ENCODE peak calls at places on chromosomes 7 and 10, in four cellular contexts. Z is neural progenitor cell, J is sigmoid colon, E is right lobe of liver. H is an unnamed sample.

GRCh38 chr7:35875292-35875691 is 74.4 kb downstream of the SEPTIN7 start:
- DNase-seq in Z (no peak), J (no peak), E (no peak), H (no peak)

GRCh38 chr7:45089314-45089891 is 634 bp upstream of the NACAD start:
- DNase-seq in Z (peak), J (peak), E (no peak), H (peak)

GRCh38 chr7:101390901-101391301 is 28.2 kb downstream of the COL26A1 start:
- DNase-seq in Z (peak), J (no peak), E (peak), H (no peak)

GRCh38 chr7:158024881-158025280 is 562.7 kb downstream of the PTPRN2 start:
- DNase-seq in Z (no peak), J (no peak), E (no peak), H (no peak)

GRCh38 chr7:132065193-132065972 is 509.0 kb upstream of the PODXL start:
- DNase-seq in Z (no peak), J (peak), E (no peak), H (no peak)

GRCh38 chr7:26238004-26238403 is 36.5 kb downstream of the CBX3 start:
- DNase-seq in Z (no peak), J (no peak), E (no peak), H (no peak)

GRCh38 chr10:97850446-97850845 is 803 bp downstream of the GOLGA7B start:
- DNase-seq in Z (peak), J (no peak), E (no peak), H (no peak)

GRCh38 chr7:48366096-48366495 is 194.8 kb downstream of the ABCA13 start:
- DNase-seq in Z (no peak), J (no peak), E (no peak), H (no peak)

GRCh38 chr10:109773818-109774440 is 149.4 kb downstream of the XPNPEP1 start:
- DNase-seq in Z (peak), J (no peak), E (no peak), H (no peak)

GRCh38 chr10:5165738-5166137 is 19.2 kb downstream of the AKR1C8 start:
- DNase-seq in Z (peak), J (no peak), E (no peak), H (no peak)

GRCh38 chr7:135811513-135811912 is 62.9 kb upstream of the FAM180A start:
- DNase-seq in Z (no peak), J (no peak), E (no peak), H (no peak)

GRCh38 chr7:90944021-90944420 is 320.2 kb upstream of the FZD1 start:
- DNase-seq in Z (no peak), J (no peak), E (no peak), H (no peak)

GRCh38 chr7:1500064-1500807 is 4.0 kb downstream of the INTS1 start:
- DNase-seq in Z (no peak), J (no peak), E (no peak), H (no peak)

GRCh38 chr7:20399516-20399915 is 68.8 kb downstream of the ITGB8 start:
- DNase-seq in Z (no peak), J (no peak), E (no peak), H (no peak)

GRCh38 chr7:142030846-142031245 is 35.2 kb downstream of the MGAM start:
- DNase-seq in Z (no peak), J (no peak), E (no peak), H (no peak)

GRCh38 chr7:111301891-111302290 is 211.0 kb downstream of the LRRN3 start:
- DNase-seq in Z (no peak), J (no peak), E (no peak), H (no peak)

GRCh38 chr7:116505278-116505677 is 5.7 kb downstream of the CAV2 start:
- DNase-seq in Z (no peak), J (no peak), E (no peak), H (no peak)

GRCh38 chr10:97943294-97943693 is 87.1 kb downstream of the CRTAC1 start:
- DNase-seq in Z (no peak), J (no peak), E (no peak), H (no peak)

GRCh38 chr10:98619446-98619845 is 172.7 kb upstream of the HPS1 start:
- DNase-seq in Z (no peak), J (no peak), E (no peak), H (no peak)

GRCh38 chr10:47025253-47025539 is 114.0 kb downstream of the PTPN20 start:
- DNase-seq in Z (no peak), J (no peak), E (no peak), H (no peak)

GRCh38 chr7:134186022-134186421 is 58.9 kb downstream of the LRGUK start:
- DNase-seq in Z (no peak), J (no peak), E (no peak), H (no peak)

GRCh38 chr10:22230331-22230833 is 12.6 kb upstream of the EBLN1 start:
- DNase-seq in Z (peak), J (no peak), E (no peak), H (no peak)

GRCh38 chr10:119289227-119289925 is 82.0 kb downstream of the GRK5 start:
- DNase-seq in Z (no peak), J (peak), E (no peak), H (no peak)

GRCh38 chr7:891805-892204 is 15.5 kb downstream of the GET4 start:
- DNase-seq in Z (no peak), J (no peak), E (no peak), H (no peak)

GRCh38 chr7:52712938-52713337 is 322.5 kb upstream of the POM121L12 start:
- DNase-seq in Z (no peak), J (no peak), E (no peak), H (no peak)

GRCh38 chr10:75019360-75019759 is 92.1 kb upstream of the SAMD8 start:
- DNase-seq in Z (no peak), J (no peak), E (no peak), H (no peak)

GRCh38 chr10:5710854-5711253 is 26.2 kb downstream of the TASOR2 start:
- DNase-seq in Z (no peak), J (no peak), E (no peak), H (no peak)

GRCh38 chr7:64887756-64888508 is 15.1 kb upstream of the ZNF273 start:
- DNase-seq in Z (peak), J (peak), E (no peak), H (no peak)

GRCh38 chr7:28107960-28108359 is 72.6 kb downstream of the JAZF1 start:
- DNase-seq in Z (no peak), J (no peak), E (no peak), H (no peak)

GRCh38 chr7:151276651-151277590 is 28.4 kb upstream of the SMARCD3 start:
- DNase-seq in Z (peak), J (peak), E (no peak), H (no peak)

GRCh38 chr10:132866601-132867381 is 75.6 kb downstream of the CFAP46 start:
- DNase-seq in Z (no peak), J (peak), E (peak), H (peak)

GRCh38 chr7:156950381-156950858 is 908 bp downstream of the NOM1 start:
- DNase-seq in Z (no peak), J (no peak), E (no peak), H (no peak)

GRCh38 chr7:138388673-138389491 is 71.2 kb upstream of the TRIM24 start:
- DNase-seq in Z (no peak), J (no peak), E (no peak), H (no peak)

GRCh38 chr7:103912906-103913610 is 76.4 kb downstream of the RELN start:
- DNase-seq in Z (no peak), J (no peak), E (no peak), H (no peak)

GRCh38 chr10:7872041-7872442 is 53.7 kb downstream of the TAF3 start:
- DNase-seq in Z (peak), J (no peak), E (no peak), H (no peak)

GRCh38 chr10:33370434-33370930 is 36.0 kb upstream of the NRP1 start:
- DNase-seq in Z (no peak), J (no peak), E (no peak), H (no peak)

GRCh38 chr10:113267616-113268015 is 285.2 kb upstream of the HABP2 start:
- DNase-seq in Z (no peak), J (no peak), E (no peak), H (no peak)

GRCh38 chr10:12549297-12549696 is 199.9 kb downstream of the CAMK1D start:
- DNase-seq in Z (no peak), J (no peak), E (no peak), H (no peak)

GRCh38 chr7:51327287-51327717 is 10.7 kb upstream of the COBL start:
- DNase-seq in Z (peak), J (no peak), E (no peak), H (no peak)

GRCh38 chr7:75994388-75995051 is at the start of gene TMEM120A:
- DNase-seq in Z (peak), J (peak), E (peak), H (peak)
- TF ChIP-seq CTCF in Z (peak), J (no peak), E (peak), H (peak)

DNA sequence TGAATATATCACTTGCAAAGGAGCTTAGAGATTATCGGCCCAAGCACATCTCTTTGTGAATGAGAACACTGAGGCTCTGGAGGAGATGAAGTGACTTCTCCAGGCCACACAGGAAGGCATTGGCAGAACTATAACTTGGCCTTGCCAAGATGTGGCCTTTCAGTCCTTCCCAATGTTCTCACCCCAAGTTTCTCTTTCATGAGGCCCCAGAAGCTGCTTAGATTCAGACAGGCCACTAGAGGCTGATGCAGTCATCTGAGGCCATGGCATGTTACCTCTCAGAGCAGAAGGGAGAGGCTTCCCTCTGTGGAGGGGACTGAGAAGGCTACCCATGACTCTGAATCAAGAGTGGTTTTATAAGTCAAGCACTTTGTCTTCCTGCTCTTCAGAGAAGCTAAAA is 1003.7 kb downstream of the LRMDA start:
- DNase-seq in Z (no peak), J (no peak), E (no peak), H (no peak)
- TF ChIP-seq CTCF in Z (no peak), J (no peak), E (no peak), H (no peak)

GRCh38 chr7:29116361-29116760 is 30.0 kb downstream of the CPVL start:
- DNase-seq in Z (no peak), J (no peak), E (no peak), H (no peak)

GRCh38 chr7:29112721-29113120 is 33.6 kb downstream of the CPVL start:
- DNase-seq in Z (no peak), J (no peak), E (no peak), H (no peak)

GRCh38 chr7:29115753-29116152 is 30.6 kb downstream of the CPVL start:
- DNase-seq in Z (no peak), J (no peak), E (no peak), H (no peak)

GRCh38 chr7:29115130-29115529 is 31.2 kb downstream of the CPVL start:
- DNase-seq in Z (no peak), J (no peak), E (no peak), H (no peak)

GRCh38 chr7:29113384-29114102 is 32.8 kb downstream of the CPVL start:
- DNase-seq in Z (peak), J (no peak), E (no peak), H (no peak)
- TF ChIP-seq CTCF in Z (peak), J (no peak), E (peak), H (peak)

DNA sequence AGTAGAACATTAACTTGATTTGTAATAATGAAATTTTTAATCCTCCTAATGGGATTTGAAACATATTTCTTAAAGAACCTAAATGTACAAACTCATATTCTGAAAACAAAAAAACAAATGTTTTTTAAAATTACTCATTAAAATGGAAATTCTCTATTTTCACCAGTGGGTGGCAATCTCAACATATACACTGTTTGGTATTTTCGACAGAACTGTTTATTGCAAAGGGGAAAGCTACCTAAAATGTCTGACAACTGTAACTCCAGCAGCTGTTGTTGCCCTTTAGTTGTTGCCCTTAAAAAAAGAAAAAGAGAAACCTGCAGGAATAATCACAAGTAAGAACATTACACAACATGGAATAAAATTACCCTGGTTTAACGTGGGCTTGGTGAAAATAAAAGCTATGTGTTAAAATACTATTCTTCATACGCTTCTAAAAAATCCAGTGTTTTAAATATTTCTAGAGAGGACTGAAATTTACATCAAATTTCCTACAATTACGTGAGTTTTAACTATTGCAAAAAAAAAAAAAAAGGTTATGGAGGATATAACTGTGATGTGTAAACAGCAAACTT is 54.5 kb downstream of the COL1A2 start:
- DNase-seq in Z (peak), J (no peak), E (no peak), H (no peak)
- TF ChIP-seq CTCF in Z (peak), J (peak), E (peak), H (peak)

GRCh38 chr10:126094537-126094936 is 198.2 kb downstream of the FANK1 start:
- DNase-seq in Z (no peak), J (no peak), E (no peak), H (no peak)

GRCh38 chr10:126098216-126098561 is 201.8 kb downstream of the FANK1 start:
- DNase-seq in Z (no peak), J (no peak), E (no peak), H (no peak)

GRCh38 chr10:126101744-126102143 is 205.4 kb downstream of the FANK1 start:
- DNase-seq in Z (no peak), J (no peak), E (no peak), H (no peak)

GRCh38 chr10:126092806-126093205 is 196.4 kb downstream of the FANK1 start:
- DNase-seq in Z (no peak), J (no peak), E (no peak), H (no peak)

DNA sequence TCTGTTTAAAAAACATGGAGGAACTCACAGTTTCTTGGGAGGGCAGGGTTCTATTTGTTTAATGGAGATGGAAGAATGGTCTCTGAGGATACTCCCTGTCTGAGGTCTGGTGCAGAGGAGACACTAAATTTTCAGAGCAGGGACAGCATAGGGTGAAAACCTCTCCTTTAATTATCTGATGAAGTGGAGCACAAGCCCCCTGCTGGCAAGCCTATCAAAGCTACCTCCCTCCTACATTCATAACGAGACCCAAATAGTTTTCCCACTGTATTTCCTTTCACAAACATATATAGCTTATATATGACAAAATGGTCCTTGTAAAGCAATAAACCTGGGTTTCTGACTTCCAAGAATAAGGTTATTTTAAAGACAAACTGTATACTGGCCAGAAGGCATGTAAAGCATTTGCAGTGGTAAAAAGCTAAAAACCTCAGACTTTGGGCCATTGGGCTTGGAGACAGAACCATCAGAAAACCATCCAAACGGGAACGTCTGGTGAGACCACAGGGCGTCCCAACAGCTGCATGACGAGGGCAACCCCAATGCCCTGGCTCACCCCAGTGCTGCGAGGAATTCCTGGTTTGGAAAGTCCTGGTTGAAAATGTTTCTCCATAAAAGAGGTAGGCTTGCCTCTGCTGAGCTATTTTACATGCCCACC is 201.3 kb downstream of the FANK1 start:
- DNase-seq in Z (no peak), J (no peak), E (no peak), H (no peak)
- TF ChIP-seq CTCF in Z (no peak), J (no peak), E (no peak), H (peak)

GRCh38 chr7:50068026-50068425 is 25.0 kb downstream of the ZPBP start:
- DNase-seq in Z (peak), J (no peak), E (no peak), H (no peak)
- TF ChIP-seq CTCF in Z (no peak), J (no peak), E (peak), H (no peak)

H was measured in chondrocyte.